ENCODE peak calls at places on chromosomes 11 and 22, in ten cellular contexts. S is astrocyte of the spinal cord; H is PC-3; G is T1000; B is HuH-7; Z is activated CD4-positive, alpha-beta memory T cell treated with anti-CD3 and anti-CD28 coated beads, Interleukin-2, amount 10 ng/mL, durations not matched to agents 7 days and 5 days; R is esophagus squamous epithelium; M is trophoblast cell; L is progenitor cell of endocrine pancreas; C is stimulated activated CD4-positive, alpha-beta T cell treated with anti-CD3 and anti-CD28 coated beads, Interleukin-15, amount 100 ng/mL, for 48 hours. J is an unnamed sample.

GRCh38 chr22:26482171-26482570 is 1.4 kb downstream of the HPS4 start:
- DNase-seq in S (no peak), Z (no peak), B (no peak), R (no peak), G (no peak), C (no peak), M (no peak), H (no peak), L (no peak), J (no peak)

GRCh38 chr11:17024924-17025323 is 10.7 kb upstream of the PLEKHA7 start:
- DNase-seq in R (no peak), M (no peak), G (no peak), H (no peak), S (no peak), B (no peak), C (no peak), Z (no peak), L (no peak), J (no peak)

GRCh38 chr11:32531528-32531927 is 52.1 kb upstream of the EIF3M start:
- DNase-seq in R (no peak), H (peak), S (no peak), G (no peak), M (no peak), B (no peak), C (no peak), L (no peak), Z (no peak), J (no peak)

GRCh38 chr11:115303304-115303703 is 200.9 kb downstream of the CADM1 start:
- DNase-seq in M (no peak), S (no peak), R (no peak), G (no peak), Z (no peak), L (no peak), B (no peak), H (no peak), C (no peak), J (no peak)

GRCh38 chr11:73234403-73235181 is 16.5 kb downstream of the P2RY2 start:
- DNase-seq in S (no peak), L (no peak), M (no peak), B (no peak), R (no peak), H (no peak), C (no peak), Z (no peak), G (no peak), J (peak)

GRCh38 chr11:66291706-66292542 is at the start of gene TMEM151A:
- DNase-seq in S (no peak), H (no peak), Z (no peak), R (no peak), C (no peak), M (no peak), B (peak), L (no peak), G (no peak), J (peak)

GRCh38 chr22:38953577-38954413 is 3.6 kb upstream of the APOBEC3A start:
- DNase-seq in C (peak), H (peak), R (no peak), B (no peak), Z (peak), S (no peak), M (peak), G (no peak), L (no peak), J (no peak)

GRCh38 chr11:45754746-45755145 is 50.2 kb upstream of the SLC35C1 start:
- DNase-seq in B (no peak), L (no peak), H (no peak), G (no peak), C (no peak), M (peak), S (no peak), R (no peak), Z (no peak), J (no peak)

GRCh38 chr11:134544095-134544815 is 132.2 kb upstream of the B3GAT1 start:
- DNase-seq in B (no peak), L (no peak), M (peak), C (no peak), R (no peak), H (no peak), G (no peak), S (no peak), Z (no peak), J (no peak)

GRCh38 chr22:19855504-19856409 is 1.1 kb upstream of the GNB1L start:
- DNase-seq in H (peak), G (no peak), S (peak), Z (peak), L (no peak), R (no peak), C (peak), B (peak), M (no peak), J (peak)

GRCh38 chr11:106464728-106465127 is 387.3 kb downstream of the AASDHPPT start:
- DNase-seq in L (no peak), G (no peak), C (no peak), B (no peak), S (no peak), H (peak), M (no peak), Z (no peak), R (no peak), J (no peak)

GRCh38 chr22:47102081-47102480 is 339.6 kb downstream of the TBC1D22A start:
- DNase-seq in S (no peak), R (no peak), B (no peak), M (peak), Z (no peak), G (no peak), C (no peak), H (peak), L (no peak), J (no peak)

GRCh38 chr11:126109941-126110731 is 47.5 kb upstream of the CDON start:
- DNase-seq in M (no peak), R (no peak), L (no peak), Z (no peak), H (peak), S (peak), G (no peak), C (peak), B (no peak), J (no peak)

GRCh38 chr11:131810511-131810910 is 440.1 kb downstream of the NTM start:
- DNase-seq in G (no peak), R (no peak), C (no peak), M (no peak), H (no peak), L (no peak), Z (no peak), S (no peak), B (no peak), J (no peak)

GRCh38 chr22:35258144-35258988 is 1.1 kb downstream of the HMGXB4 start:
- DNase-seq in S (peak), R (no peak), G (no peak), B (peak), C (no peak), M (no peak), H (peak), Z (no peak), L (no peak), J (peak)

GRCh38 chr11:83172551-83172950 is 15.6 kb downstream of the PCF11 start:
- DNase-seq in G (no peak), C (no peak), S (no peak), B (no peak), L (no peak), Z (no peak), H (no peak), M (no peak), R (no peak), J (no peak)

GRCh38 chr22:49973018-49973965 is 12.7 kb downstream of the PIM3 start:
- DNase-seq in Z (no peak), S (no peak), B (no peak), M (no peak), L (no peak), R (no peak), G (no peak), H (no peak), C (no peak), J (no peak)